ENCODE peak calls at places on chromosomes 5 and 9, in six cellular contexts. X is psoas muscle, G is HFF-Myc, P is fibroblast of lung, Q is tibial nerve, J is hepatocyte. U is an unnamed sample.

GRCh38 chr5:157026789-157027424 is 32.0 kb downstream of the HAVCR1 start:
- DNase-seq in X (no peak), G (no peak), P (no peak), Q (no peak), J (peak), U (no peak)

GRCh38 chr5:138610468-138611294 is 35.5 kb upstream of the HSPA9 start:
- DNase-seq in X (peak), G (no peak), P (peak), Q (no peak), J (peak), U (no peak)

GRCh38 chr5:150400020-150400326 is 12.7 kb downstream of the CD74 start:
- DNase-seq in X (no peak), G (no peak), P (no peak), Q (no peak), J (no peak), U (no peak)

GRCh38 chr5:127006711-127007110 is 23.6 kb downstream of the MARCHF3 start:
- DNase-seq in X (no peak), G (no peak), P (peak), Q (no peak), J (no peak), U (no peak)

GRCh38 chr5:109612278-109612905 is 77.3 kb upstream of the MAN2A1 start:
- DNase-seq in X (no peak), G (no peak), P (no peak), Q (no peak), J (no peak), U (no peak)

GRCh38 chr5:65100846-65101678 is 332.3 kb downstream of the CWC27 start:
- DNase-seq in X (peak), G (peak), P (peak), Q (peak), J (peak), U (no peak)

GRCh38 chr5:143037708-143038107 is 267.5 kb downstream of the ARHGAP26 start:
- DNase-seq in X (no peak), G (no peak), P (no peak), Q (no peak), J (no peak), U (no peak)

GRCh38 chr9:94937214-94937903 is 210.9 kb downstream of the AOPEP start:
- DNase-seq in X (no peak), G (peak), P (peak), Q (no peak), J (peak), U (peak)

GRCh38 chr9:130320697-130321080 is 55.1 kb downstream of the HMCN2 start:
- DNase-seq in X (peak), G (no peak), P (no peak), Q (no peak), J (no peak), U (no peak)

GRCh38 chr9:34046784-34047379 is 1.8 kb downstream of the UBAP2 start:
- DNase-seq in X (no peak), G (no peak), P (no peak), Q (no peak), J (peak), U (no peak)

GRCh38 chr9:132087438-132088030 is 7.9 kb upstream of the MED27 start:
- DNase-seq in X (no peak), G (no peak), P (no peak), Q (no peak), J (no peak), U (no peak)

GRCh38 chr5:79070002-79070567 is 518 bp downstream of the BHMT2 start:
- DNase-seq in X (peak), G (peak), P (peak), Q (peak), J (no peak), U (no peak)

GRCh38 chr9:68678430-68678829 is 26.6 kb upstream of the PIP5K1B start:
- DNase-seq in X (no peak), G (no peak), P (no peak), Q (no peak), J (peak), U (no peak)

GRCh38 chr5:159741829-159742228 is 174.5 kb upstream of the ADRA1B start:
- DNase-seq in X (no peak), G (no peak), P (no peak), Q (no peak), J (no peak), U (no peak)

GRCh38 chr5:10599828-10600227 is 36.0 kb downstream of the ANKRD33B start:
- DNase-seq in X (no peak), G (no peak), P (peak), Q (no peak), J (no peak), U (no peak)

GRCh38 chr5:27403248-27403882 is 365.0 kb upstream of the CDH9 start:
- DNase-seq in X (no peak), G (no peak), P (no peak), Q (no peak), J (no peak), U (no peak)
- H3K4me3 ChIP-seq in X (no peak), G (no peak), P (peak), Q (no peak), J (no peak), U (no peak)

DNA sequence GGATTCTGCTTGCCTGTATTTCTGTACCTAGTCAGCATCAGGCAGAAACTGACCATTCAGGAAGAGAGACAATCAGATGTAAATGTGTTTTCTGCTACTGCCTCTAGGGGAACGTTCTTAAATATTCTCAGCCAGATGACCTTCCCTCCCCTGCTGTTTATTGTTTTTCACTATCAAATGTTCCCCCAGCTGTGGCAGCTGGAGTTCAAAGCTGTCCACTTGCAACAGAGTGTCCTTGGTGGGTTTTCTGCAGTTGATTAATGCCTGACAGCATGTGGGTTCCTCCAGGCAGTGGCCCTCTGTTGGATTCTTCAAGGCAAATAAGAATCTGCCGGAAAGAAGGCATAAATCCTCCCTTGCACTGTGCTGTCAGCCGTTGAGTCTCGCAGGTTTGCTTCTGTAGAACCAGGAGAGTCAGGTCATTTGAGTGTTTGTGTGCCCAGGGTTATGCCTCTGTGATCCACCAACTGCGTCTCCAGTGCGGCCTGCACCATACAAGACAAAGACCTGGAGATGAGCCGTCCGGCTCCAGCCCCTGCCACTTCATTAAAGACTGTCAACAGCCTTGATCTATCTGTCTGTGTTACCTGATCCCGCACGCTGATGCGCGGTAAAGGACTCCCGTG is 203.4 kb downstream of the GADD45G start:
- DNase-seq in X (no peak), G (no peak), P (no peak), Q (no peak), J (no peak), U (no peak)
- TF ChIP-seq CTCF in X (no peak), G (no peak), P (peak), Q (no peak), J (peak), U (no peak)

DNA sequence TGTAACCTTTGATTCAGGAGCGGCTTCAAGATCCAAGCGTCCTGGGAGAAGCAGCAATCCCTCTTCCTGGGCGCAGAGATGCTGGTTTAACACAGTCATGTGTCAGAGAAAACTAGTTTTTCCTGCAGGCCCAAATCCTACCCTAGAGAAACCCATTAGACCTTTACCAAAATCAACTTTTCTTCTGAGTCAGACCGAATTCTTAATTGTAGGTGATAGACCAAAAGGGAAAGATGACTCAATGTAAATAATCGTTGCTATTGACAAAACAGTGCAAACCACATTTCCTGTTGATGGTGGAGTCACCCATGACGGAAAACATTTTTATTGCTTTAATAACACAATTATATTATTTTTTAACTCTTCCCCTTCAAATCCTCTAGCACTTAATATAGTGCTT is 40.1 kb downstream of the SLC1A1 start:
- DNase-seq in X (no peak), G (no peak), P (no peak), Q (no peak), J (no peak), U (no peak)
- H3K4me3 ChIP-seq in X (no peak), G (no peak), P (no peak), Q (no peak), J (no peak), U (no peak)

GRCh38 chr9:112815868-112816267 is 65.3 kb downstream of the SNX30 start:
- DNase-seq in X (no peak), G (no peak), P (no peak), Q (no peak), J (no peak), U (no peak)
- TF ChIP-seq CTCF in X (no peak), G (no peak), P (no peak), Q (no peak), J (no peak), U (no peak)